ENCODE peak calls at places on chromosomes 1 and 21, in five cellular contexts. W, Q, T, Z and M are unnamed samples.

GRCh38 chr1:26161408-26162219 is 2.7 kb downstream of the FAM110D start:
- DNase-seq in W (peak), Q (no peak), T (peak), Z (peak), M (peak)

GRCh38 chr1:167515893-167516321 is 2.4 kb downstream of the CD247 start:
- DNase-seq in W (no peak), Q (no peak), T (peak), Z (no peak), M (no peak)

GRCh38 chr1:203185061-203185461 is 1.4 kb downstream of the CHI3L1 start:
- DNase-seq in W (no peak), Q (no peak), T (no peak), Z (no peak), M (no peak)

GRCh38 chr1:193754732-193755427 is 568.5 kb upstream of the B3GALT2 start:
- DNase-seq in W (no peak), Q (no peak), T (no peak), Z (no peak), M (peak)

GRCh38 chr1:163013826-163014600 is 55.1 kb upstream of the RGS4 start:
- DNase-seq in W (no peak), Q (no peak), T (no peak), Z (no peak), M (no peak)

GRCh38 chr1:4210043-4210442 is 310.0 kb upstream of the C1orf174 start:
- DNase-seq in W (no peak), Q (no peak), T (no peak), Z (no peak), M (no peak)

GRCh38 chr21:33246963-33247362 is 17.2 kb downstream of the IFNAR2 start:
- DNase-seq in W (no peak), Q (no peak), T (no peak), Z (no peak), M (no peak)

GRCh38 chr1:102861247-102861646 is 247.1 kb downstream of the COL11A1 start:
- DNase-seq in W (peak), Q (no peak), T (no peak), Z (no peak), M (no peak)

GRCh38 chr21:34882719-34883131 is 166.4 kb downstream of the RUNX1 start:
- DNase-seq in W (no peak), Q (no peak), T (no peak), Z (no peak), M (no peak)

GRCh38 chr1:24898152-24898908 is 31.7 kb downstream of the RUNX3 start:
- DNase-seq in W (peak), Q (peak), T (peak), Z (peak), M (peak)

GRCh38 chr1:233945573-233945972 is 41.1 kb downstream of the SLC35F3 start:
- DNase-seq in W (no peak), Q (no peak), T (no peak), Z (no peak), M (no peak)

GRCh38 chr21:45202889-45203288 is 84.8 kb downstream of the POFUT2 start:
- DNase-seq in W (no peak), Q (no peak), T (no peak), Z (no peak), M (no peak)

GRCh38 chr1:153359241-153359640 is 1.6 kb downstream of the S100A9 start:
- DNase-seq in W (no peak), Q (no peak), T (no peak), Z (no peak), M (no peak)

DNA sequence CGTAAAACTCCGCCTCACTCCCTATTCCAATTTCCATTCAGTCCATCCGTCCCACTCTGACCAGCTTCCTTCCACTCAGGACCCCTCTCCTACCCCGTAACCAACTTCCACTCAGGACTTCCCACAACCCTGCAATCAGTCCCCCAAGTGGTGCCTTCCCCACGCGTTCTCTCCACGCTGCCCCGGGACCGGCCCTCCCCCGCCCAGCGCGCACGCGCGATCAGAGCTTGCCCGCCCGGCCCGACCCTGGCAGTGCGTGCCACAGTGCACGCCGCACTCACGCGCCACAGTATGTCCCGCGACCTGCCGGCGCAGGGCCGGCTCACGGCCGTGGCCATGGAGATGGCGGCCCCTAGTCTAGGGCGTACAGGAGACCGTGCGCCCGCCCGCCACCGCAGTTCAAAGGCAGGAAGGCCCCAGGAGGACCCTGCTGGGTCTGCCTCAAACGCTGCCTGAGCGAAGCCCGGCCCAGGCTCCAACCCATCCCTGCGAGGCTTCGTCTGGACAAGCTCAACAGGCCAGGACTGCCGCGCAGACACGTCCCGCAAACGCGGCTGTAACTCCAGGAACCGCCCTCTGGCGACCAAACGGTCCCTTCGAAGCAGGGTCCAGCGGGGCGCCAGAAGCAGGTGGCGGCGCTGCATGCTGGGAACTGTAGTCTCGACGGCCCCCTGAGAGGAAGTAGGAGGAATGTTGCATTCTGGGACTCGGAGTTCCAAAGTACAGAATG is at the start of gene NDC1:
- DNase-seq in W (peak), Q (peak), T (peak), Z (peak), M (peak)
- H4K8ac ChIP-seq in W (peak), Q (no peak), T (peak), Z (peak), M (no peak)

GRCh38 chr1:172777767-172778166 is 118.9 kb downstream of the FASLG start:
- DNase-seq in W (no peak), Q (peak), T (no peak), Z (no peak), M (peak)

GRCh38 chr1:172770081-172770480 is 111.2 kb downstream of the FASLG start:
- DNase-seq in W (no peak), Q (no peak), T (no peak), Z (no peak), M (no peak)

GRCh38 chr1:172778461-172779455 is 119.9 kb downstream of the FASLG start:
- DNase-seq in W (no peak), Q (no peak), T (no peak), Z (no peak), M (peak)

GRCh38 chr1:172775598-172776570 is 117.0 kb downstream of the FASLG start:
- DNase-seq in W (peak), Q (no peak), T (no peak), Z (no peak), M (no peak)

GRCh38 chr1:172774561-172774960 is 115.7 kb downstream of the FASLG start:
- DNase-seq in W (no peak), Q (no peak), T (no peak), Z (no peak), M (no peak)
- H4K8ac ChIP-seq in W (no peak), Q (no peak), T (no peak), Z (no peak), M (no peak)

DNA sequence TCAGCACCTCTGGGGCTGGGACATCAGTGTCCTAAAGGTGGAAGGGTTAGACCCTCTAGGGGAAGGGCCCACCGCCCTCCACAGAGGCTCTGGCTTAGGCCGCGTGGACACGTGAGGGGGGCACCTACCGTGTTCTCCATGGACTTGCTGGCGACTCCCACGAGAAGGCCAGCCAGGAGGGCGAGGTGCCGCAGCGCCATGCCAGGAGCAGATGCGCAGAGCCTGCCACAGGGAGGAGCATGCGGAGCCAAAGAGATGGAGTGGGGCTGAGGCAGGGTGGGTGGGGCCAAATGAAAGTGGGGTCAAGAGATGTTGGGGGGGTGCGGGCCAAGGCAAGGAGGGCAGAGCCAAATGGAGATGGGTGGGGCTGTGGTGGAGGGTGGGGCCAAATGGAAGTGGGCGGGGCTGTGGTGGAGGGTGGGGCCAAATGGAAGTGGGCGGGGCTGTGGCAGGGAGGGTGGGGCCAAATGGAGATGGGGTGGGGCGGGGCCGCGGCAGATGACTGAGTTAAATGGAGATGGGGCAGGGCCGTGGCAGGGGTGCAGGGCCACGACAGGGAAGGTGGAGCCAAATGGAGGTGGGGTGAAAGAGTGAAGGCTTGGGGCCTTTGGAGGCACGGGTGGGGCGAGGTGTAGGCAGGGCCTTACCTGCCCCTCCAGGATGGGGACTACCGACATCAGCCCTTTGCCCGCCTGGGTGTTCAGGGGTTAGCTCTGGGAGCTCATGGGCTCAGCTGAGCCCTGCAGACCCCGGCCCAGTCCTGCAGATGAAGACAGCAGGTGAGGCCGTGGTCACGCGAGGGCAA is 17.4 kb upstream of the RNF223 start:
- DNase-seq in W (no peak), Q (peak), T (peak), Z (no peak), M (no peak)
- H4K8ac ChIP-seq in W (no peak), Q (no peak), T (peak), Z (no peak), M (no peak)

DNA sequence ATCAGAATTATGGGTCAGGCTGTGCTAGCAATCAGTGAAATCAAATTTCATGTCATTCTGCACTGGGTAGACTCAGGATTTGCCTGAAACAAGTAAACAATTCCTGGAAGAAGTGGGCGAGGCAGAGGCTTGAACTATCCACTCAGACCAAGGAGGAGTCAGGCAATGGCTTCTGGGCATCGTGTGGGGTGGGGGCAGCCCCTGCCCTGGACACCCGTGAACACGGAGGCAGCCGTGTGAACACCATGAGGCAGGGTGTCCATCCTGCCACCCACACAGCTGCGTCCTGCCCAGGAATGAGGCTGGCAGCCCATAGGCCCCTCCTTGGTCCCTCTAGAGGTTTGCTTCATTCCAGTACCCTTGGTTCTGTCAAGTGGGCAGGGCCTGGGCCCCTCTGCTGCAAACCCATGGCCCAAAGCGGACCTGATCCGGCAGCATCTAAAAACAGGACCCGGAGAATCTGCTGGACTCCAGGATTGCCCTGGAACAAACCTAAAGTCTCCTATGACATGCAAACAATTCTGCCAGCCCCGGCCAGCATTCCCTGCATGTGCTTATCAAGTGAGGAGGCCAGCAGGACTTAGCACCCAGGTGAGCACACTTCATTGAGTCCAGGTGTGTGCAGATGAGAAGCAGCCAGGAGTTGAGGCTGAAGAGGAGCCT is 69.5 kb downstream of the PDE9A start:
- DNase-seq in W (no peak), Q (no peak), T (no peak), Z (no peak), M (no peak)
- H4K8ac ChIP-seq in W (peak), Q (no peak), T (no peak), Z (no peak), M (no peak)

DNA sequence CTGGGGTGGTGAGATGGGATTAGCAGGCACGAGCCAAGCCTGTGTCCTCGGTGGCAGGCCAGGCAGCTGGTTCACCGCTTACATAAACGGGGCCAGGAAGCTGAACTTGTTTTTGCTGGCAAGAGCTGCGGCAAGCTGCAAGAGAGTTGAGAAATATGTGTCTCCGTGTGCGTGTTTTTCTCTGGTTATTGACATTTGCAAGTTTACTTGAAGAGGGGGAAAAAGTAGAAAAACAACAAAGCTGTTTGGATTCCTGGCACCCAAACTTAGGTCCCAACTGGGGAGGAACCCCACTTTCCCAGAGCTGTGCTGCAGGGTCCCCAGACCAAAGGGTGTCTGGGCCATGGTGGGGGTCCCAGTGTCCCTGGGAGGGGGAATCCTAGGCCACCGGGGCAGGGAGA is 14.5 kb downstream of the IL6R start:
- DNase-seq in W (peak), Q (no peak), T (no peak), Z (no peak), M (no peak)
- H4K8ac ChIP-seq in W (no peak), Q (no peak), T (no peak), Z (no peak), M (no peak)

DNA sequence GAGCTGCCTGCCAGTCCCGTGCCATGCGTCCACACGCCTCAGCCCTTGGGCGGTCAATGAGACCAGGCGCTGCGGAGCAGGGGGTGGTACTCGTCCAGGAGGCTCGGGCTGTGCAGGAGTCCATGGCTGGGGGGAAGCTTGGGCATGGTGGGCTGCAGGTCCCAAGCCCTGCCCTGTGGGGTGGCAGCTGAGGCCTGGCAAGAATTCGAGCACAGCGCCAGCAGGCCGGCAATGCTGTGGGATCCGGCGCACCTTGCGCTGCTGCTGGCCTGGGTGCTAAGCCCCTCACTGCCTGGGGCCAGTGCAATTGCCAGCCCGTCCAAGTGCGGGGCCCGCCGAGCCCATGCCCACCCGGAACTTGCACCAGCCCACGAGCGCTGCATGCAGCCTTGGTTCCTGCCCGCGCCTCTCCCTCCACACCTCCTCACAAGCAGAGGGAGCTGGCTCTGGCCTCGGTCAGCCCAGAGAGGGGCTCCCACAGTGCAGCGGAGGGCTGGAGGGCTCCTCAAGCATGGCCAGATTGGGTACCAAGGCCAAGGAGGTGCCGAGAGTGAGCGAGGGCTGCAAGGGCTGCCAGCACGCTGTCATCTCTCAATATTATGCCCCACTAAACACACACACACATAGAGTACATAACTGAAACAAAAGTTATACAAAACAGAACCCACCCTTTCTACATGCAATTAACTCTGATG is 307.7 kb downstream of the LMO4 start:
- DNase-seq in W (no peak), Q (no peak), T (no peak), Z (no peak), M (no peak)
- H4K8ac ChIP-seq in W (no peak), Q (no peak), T (no peak), Z (no peak), M (no peak)

DNA sequence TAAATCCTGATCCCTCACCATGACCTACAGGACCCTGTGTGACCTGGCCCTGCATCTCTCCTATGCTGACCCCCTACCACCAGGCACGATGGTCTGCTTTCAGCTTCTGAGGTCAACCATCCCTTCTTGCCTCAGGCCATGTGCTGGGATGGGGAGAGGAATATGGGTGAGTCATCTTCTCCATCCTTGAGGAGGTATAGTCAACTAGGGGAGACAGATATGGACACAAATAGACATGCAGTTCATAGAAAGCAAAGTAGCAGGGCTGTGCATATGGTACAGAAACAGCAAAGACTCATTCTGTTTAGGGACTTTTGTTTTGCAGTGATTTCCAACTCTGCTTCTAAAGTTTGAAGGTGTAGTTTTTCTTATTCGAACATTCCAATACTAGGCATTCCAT is 250.8 kb upstream of the FGGY start:
- DNase-seq in W (peak), Q (no peak), T (no peak), Z (no peak), M (no peak)
- H4K8ac ChIP-seq in W (no peak), Q (no peak), T (no peak), Z (no peak), M (no peak)

GRCh38 chr21:36156339-36156814 is 247 bp upstream of the DOP1B start:
- DNase-seq in W (peak), Q (peak), T (peak), Z (peak), M (peak)
- H4K8ac ChIP-seq in W (no peak), Q (no peak), T (no peak), Z (no peak), M (no peak)

GRCh38 chr1:244047739-244048565 is 3.1 kb upstream of the ZBTB18 start:
- DNase-seq in W (peak), Q (peak), T (peak), Z (peak), M (peak)
- H4K8ac ChIP-seq in W (peak), Q (no peak), T (peak), Z (peak), M (no peak)

GRCh38 chr1:30824736-30825429 is 67.3 kb upstream of the LAPTM5 start:
- DNase-seq in W (no peak), Q (no peak), T (no peak), Z (no peak), M (no peak)

GRCh38 chr1:30822966-30823581 is 65.5 kb upstream of the LAPTM5 start:
- DNase-seq in W (no peak), Q (no peak), T (no peak), Z (no peak), M (no peak)

GRCh38 chr1:30822006-30822405 is 64.4 kb upstream of the LAPTM5 start:
- DNase-seq in W (no peak), Q (no peak), T (no peak), Z (no peak), M (no peak)

GRCh38 chr1:30823627-30823968 is 66.0 kb upstream of the LAPTM5 start:
- DNase-seq in W (no peak), Q (no peak), T (no peak), Z (no peak), M (no peak)

DNA sequence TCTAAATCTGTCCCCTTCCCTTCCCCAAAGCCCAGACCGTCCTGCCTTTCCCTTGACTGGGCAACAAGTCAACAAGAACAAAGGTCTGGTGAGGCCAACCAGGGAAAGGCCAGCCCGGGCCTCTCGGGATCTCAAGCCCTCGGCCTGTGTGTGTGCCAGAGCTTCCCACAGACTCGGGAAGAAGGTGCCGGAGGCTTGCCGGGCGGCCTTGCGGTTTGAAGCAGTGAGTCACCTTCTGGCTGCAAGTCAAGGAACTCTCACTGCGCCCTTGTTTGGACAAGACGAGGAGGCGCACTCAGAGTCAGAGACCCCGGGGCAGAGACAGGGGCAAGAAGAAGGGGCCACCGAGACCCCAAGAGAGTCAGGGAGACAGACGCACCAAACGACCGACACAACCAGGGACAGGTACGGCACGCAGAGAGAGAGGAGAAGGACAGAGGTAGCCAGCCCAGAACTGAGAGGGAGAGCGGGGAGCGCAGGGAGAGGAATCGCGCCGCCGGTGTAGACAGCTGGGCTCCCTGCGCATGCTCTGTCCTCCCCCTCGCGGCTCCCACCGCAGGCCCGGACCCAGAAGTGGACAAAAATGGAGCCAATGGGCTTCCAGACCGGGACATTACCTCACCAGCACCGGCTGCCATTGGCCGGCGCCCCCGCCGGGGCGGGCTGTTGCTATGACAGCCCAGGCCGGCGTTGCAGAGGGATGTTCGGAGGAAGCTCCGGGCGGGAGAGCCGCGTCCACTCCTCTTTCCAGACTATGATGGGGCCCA is 66.6 kb upstream of the LAPTM5 start:
- DNase-seq in W (peak), Q (peak), T (peak), Z (peak), M (peak)
- H4K8ac ChIP-seq in W (peak), Q (no peak), T (no peak), Z (peak), M (no peak)